ENCODE peak calls at places on chromosome 14, in seven cellular contexts. D, S, Y, I, C, P and Q are unnamed samples.

GRCh38 chr14:60757617-60758016 is 23.1 kb downstream of the MNAT1 start:
- DNase-seq in D (no peak), S (no peak), Y (no peak), I (no peak), C (peak; percentile 84), P (no peak), Q (no peak)

GRCh38 chr14:81062816-81063215 is 107.4 kb downstream of the TSHR start:
- DNase-seq in D (peak; percentile 41), S (no peak), Y (no peak), I (peak; percentile 20), C (peak; percentile 2), P (no peak), Q (peak; percentile 3)

GRCh38 chr14:101178184-101179072 is 274.9 kb upstream of the RTL1 start:
- DNase-seq in D (no peak), S (no peak), Y (no peak), I (no peak), C (no peak), P (no peak), Q (no peak)

GRCh38 chr14:61608245-61609142 is 86.8 kb upstream of the HIF1A start:
- DNase-seq in D (no peak), S (no peak), Y (no peak), I (no peak), C (peak; percentile 56), P (no peak), Q (no peak)

GRCh38 chr14:65792208-65792905 is 379.8 kb downstream of the FUT8 start:
- DNase-seq in D (no peak), S (no peak), Y (no peak), I (peak; percentile 31), C (peak; percentile 38), P (no peak), Q (no peak)

GRCh38 chr14:72682188-72682587 is 211.7 kb downstream of the DPF3 start:
- DNase-seq in D (no peak), S (no peak), Y (no peak), I (no peak), C (peak; percentile 42), P (no peak), Q (no peak)

GRCh38 chr14:22383515-22384166 is 205.4 kb downstream of the DAD1 start:
- DNase-seq in D (no peak), S (no peak), Y (no peak), I (no peak), C (no peak), P (no peak), Q (peak; percentile 73)

GRCh38 chr14:104544362-104544761 is 35.2 kb upstream of the C14orf180 start:
- DNase-seq in D (no peak), S (no peak), Y (no peak), I (no peak), C (no peak), P (no peak), Q (no peak)

GRCh38 chr14:58362798-58363412 is 32.8 kb upstream of the TOMM20L start:
- DNase-seq in D (peak; percentile 32), S (no peak), Y (no peak), I (peak; percentile 51), C (peak; percentile 45), P (no peak), Q (no peak)

GRCh38 chr14:73789996-73790581 is 61.5 kb upstream of the PTGR2 start:
- DNase-seq in D (no peak), S (no peak), Y (peak; percentile 64), I (no peak), C (peak; percentile 97), P (peak; percentile 77), Q (no peak)

GRCh38 chr14:28671425-28671824 is 95.2 kb upstream of the FOXG1 start:
- DNase-seq in D (no peak), S (no peak), Y (no peak), I (no peak), C (peak; percentile 73), P (no peak), Q (no peak)

GRCh38 chr14:68468437-68469207 is 324.2 kb downstream of the ZFP36L1 start:
- DNase-seq in D (no peak), S (no peak), Y (no peak), I (no peak), C (peak; percentile 68), P (no peak), Q (no peak)

GRCh38 chr14:57182760-57183503 is 85.8 kb downstream of the EXOC5 start:
- DNase-seq in D (no peak), S (no peak), Y (no peak), I (peak; percentile 34), C (peak; percentile 26), P (no peak), Q (no peak)

GRCh38 chr14:81269100-81269978 is 48.6 kb upstream of the GTF2A1 start:
- DNase-seq in D (peak; percentile 28), S (no peak), Y (no peak), I (peak; percentile 68), C (peak; percentile 82), P (no peak), Q (peak; percentile 12)

GRCh38 chr14:55449116-55449515 is 8.7 kb upstream of the TBPL2 start:
- DNase-seq in D (no peak), S (no peak), Y (no peak), I (no peak), C (no peak), P (no peak), Q (no peak)

GRCh38 chr14:55446127-55446736 is 5.8 kb upstream of the TBPL2 start:
- DNase-seq in D (peak; percentile 47), S (peak; percentile 3), Y (no peak), I (peak; percentile 80), C (peak; percentile 92), P (peak; percentile 47), Q (peak; percentile 25)

GRCh38 chr14:55450124-55450523 is 9.7 kb upstream of the TBPL2 start:
- DNase-seq in D (no peak), S (no peak), Y (no peak), I (no peak), C (no peak), P (no peak), Q (no peak)

GRCh38 chr14:55448146-55448614 is 7.8 kb upstream of the TBPL2 start:
- DNase-seq in D (no peak), S (no peak), Y (peak; percentile 29), I (peak; percentile 87), C (peak; percentile 96), P (no peak), Q (no peak)

GRCh38 chr14:55446833-55447232 is 6.4 kb upstream of the TBPL2 start:
- DNase-seq in D (no peak), S (no peak), Y (no peak), I (peak; percentile 31), C (peak; percentile 81), P (no peak), Q (no peak)
- H3K4me3 ChIP-seq in D (no peak overlapping the region), S (no peak overlapping the region), Y (no peak overlapping the region), I (no peak overlapping the region), C (no peak overlapping the region), P (no peak overlapping the region), Q (no peak overlapping the region)

GRCh38 chr14:39034481-39035296 is 68.3 kb downstream of the SEC23A start:
- DNase-seq in D (no peak), S (no peak), Y (no peak), I (peak; percentile 22), C (peak; percentile 29), P (no peak), Q (no peak)
- TF ChIP-seq CTCF in D (no peak), S (no peak), Y (no peak), I (peak; percentile 50), C (peak; percentile 44), P (no peak), Q (no peak)

GRCh38 chr14:94114589-94115067 is 4.1 kb downstream of the IFI27 start:
- DNase-seq in D (no peak), S (no peak), Y (no peak), I (no peak), C (no peak), P (no peak), Q (no peak)

GRCh38 chr14:94112513-94113060 is 2.1 kb downstream of the IFI27 start:
- DNase-seq in D (no peak), S (no peak), Y (no peak), I (no peak), C (no peak), P (no peak), Q (no peak)

GRCh38 chr14:94113908-94114588 is 3.5 kb downstream of the IFI27 start:
- DNase-seq in D (no peak), S (no peak), Y (no peak), I (no peak), C (no peak), P (no peak), Q (no peak)

GRCh38 chr14:94113490-94113889 is 3.0 kb downstream of the IFI27 start:
- DNase-seq in D (no peak), S (no peak), Y (no peak), I (no peak), C (peak; percentile 27), P (no peak), Q (no peak)

GRCh38 chr14:94113073-94113472 is 2.5 kb downstream of the IFI27 start:
- DNase-seq in D (no peak), S (no peak), Y (no peak), I (no peak), C (no peak), P (no peak), Q (no peak)
- H3K4me3 ChIP-seq in D (no peak overlapping the region), S (no peak overlapping the region), Y (peak overlapping the region; percentile 54), I (no peak overlapping the region), C (no peak overlapping the region), P (no peak overlapping the region), Q (no peak overlapping the region)

GRCh38 chr14:106372870-106373657 is 846.7 kb downstream of the TMEM121 start:
- DNase-seq in D (peak; percentile 76), S (peak; percentile 50), Y (no peak), I (peak; percentile 51), C (peak; percentile 8), P (no peak), Q (peak; percentile 86)
- TF ChIP-seq CTCF in D (peak; percentile 56), S (peak; percentile 93), Y (peak; percentile 11), I (peak; percentile 35), C (peak; percentile 26), P (no peak), Q (peak; percentile 92)

GRCh38 chr14:94129758-94130414 is 482 bp upstream of the IFI27L2 start:
- DNase-seq in D (peak; percentile 17), S (no peak), Y (peak; percentile 52), I (peak; percentile 52), C (peak; percentile 70), P (peak; percentile 54), Q (no peak)

GRCh38 chr14:94127330-94127729 is 2.1 kb downstream of the IFI27L2 start:
- DNase-seq in D (no peak), S (no peak), Y (no peak), I (no peak), C (no peak), P (no peak), Q (no peak)

GRCh38 chr14:94129111-94129757 is at the start of gene IFI27L2:
- DNase-seq in D (peak; percentile 67), S (peak; percentile 26), Y (peak; percentile 74), I (peak; percentile 79), C (peak; percentile 79), P (peak; percentile 74), Q (peak; percentile 80)

GRCh38 chr14:94126800-94127199 is 2.6 kb downstream of the IFI27L2 start:
- DNase-seq in D (no peak), S (no peak), Y (no peak), I (no peak), C (no peak), P (no peak), Q (no peak)

DNA sequence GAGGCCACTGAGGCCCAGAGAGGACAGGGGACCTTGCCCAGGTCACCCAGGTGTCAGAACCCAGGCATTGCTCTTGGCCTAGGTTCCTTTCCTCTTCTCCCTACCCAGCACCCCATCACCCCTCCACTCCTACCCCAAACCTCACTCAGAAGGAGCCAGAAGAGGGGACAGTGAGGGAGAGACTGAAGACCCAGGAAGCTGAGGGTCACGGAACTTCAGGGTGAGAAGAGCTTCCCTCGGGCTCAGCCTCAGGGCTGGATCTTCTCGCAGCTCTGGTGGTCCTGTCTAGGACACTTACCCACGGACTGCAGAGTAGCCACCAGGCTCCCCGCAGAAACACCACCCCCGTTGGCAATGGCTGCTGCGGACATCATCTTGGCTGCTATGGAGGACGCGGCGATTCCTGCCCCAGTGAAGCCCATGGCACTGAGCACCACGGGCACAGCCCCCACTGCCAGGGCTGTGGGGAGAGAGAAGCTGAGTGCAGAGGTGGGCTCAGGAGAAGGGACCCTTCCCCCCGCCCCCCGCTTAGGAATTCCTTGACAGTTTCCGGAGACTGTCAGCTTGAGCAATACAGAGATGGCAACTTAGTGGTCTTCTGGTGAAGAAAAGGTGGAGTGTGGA is 1.1 kb downstream of the IFI27L2 start:
- DNase-seq in D (no peak), S (no peak), Y (no peak), I (no peak), C (no peak), P (no peak), Q (no peak)
- H3K4me3 ChIP-seq in D (peak overlapping the region; percentile 71), S (no peak overlapping the region), Y (no peak overlapping the region), I (no peak overlapping the region), C (no peak overlapping the region), P (peak overlapping the region; percentile 53), Q (peak overlapping the region; percentile 88)